ENCODE peak calls at places on chromosomes 16 and 17, in five cellular contexts. L is PC-9, A is lung, W is esophagus muscularis mucosa, G is body of pancreas. K is an unnamed sample.
A peak's percentile ranks its signal among the peaks of the same experiment; 100 is the strongest.

GRCh38 chr17:72476575-72476986 is 355.8 kb downstream of the SOX9 start:
- DNase-seq in L (no peak), A (no peak), W (no peak), G (peak; percentile 55), K (no peak)

GRCh38 chr17:9306086-9306485 is 269.5 kb downstream of the STX8 start:
- DNase-seq in L (no peak), A (no peak), W (no peak), G (no peak), K (peak; percentile 31)

GRCh38 chr16:23504453-23505179 is 5.7 kb downstream of the GGA2 start:
- DNase-seq in L (peak; percentile 72), A (peak; percentile 66), W (peak; percentile 92), G (peak; percentile 70), K (peak; percentile 93)

GRCh38 chr16:77387810-77388209 is 47.0 kb downstream of the ADAMTS18 start:
- DNase-seq in L (no peak), A (no peak), W (no peak), G (no peak), K (no peak)

GRCh38 chr16:22070361-22071351 is 21.7 kb upstream of the VWA3A start:
- DNase-seq in L (no peak), A (no peak), W (no peak), G (peak; percentile 3), K (peak; percentile 55)

GRCh38 chr16:8962393-8963009 is 1.2 kb downstream of the USP7 start:
- DNase-seq in L (peak; percentile 24), A (peak; percentile 37), W (no peak), G (peak; percentile 25), K (no peak)

GRCh38 chr16:62035115-62036092 is 834 bp downstream of the CDH8 start:
- DNase-seq in L (no peak), A (no peak), W (no peak), G (no peak), K (no peak)

GRCh38 chr17:32275060-32276042 is 9.7 kb downstream of the RHBDL3 start:
- DNase-seq in L (peak; percentile 44), A (no peak), W (no peak), G (no peak), K (peak; percentile 80)

GRCh38 chr16:81790277-81790676 is 11.2 kb downstream of the PLCG2 start:
- DNase-seq in L (no peak), A (no peak), W (no peak), G (no peak), K (no peak)

GRCh38 chr16:31421587-31421986 is 6.6 kb downstream of the COX6A2 start:
- DNase-seq in L (no peak), A (no peak), W (no peak), G (no peak), K (no peak)

GRCh38 chr16:87548086-87548485 is 54.2 kb upstream of the JPH3 start:
- DNase-seq in L (no peak), A (no peak), W (no peak), G (no peak), K (no peak)

GRCh38 chr17:8674344-8675305 is 44.1 kb upstream of the MYH10 start:
- DNase-seq in L (no peak), A (peak; percentile 42), W (no peak), G (peak; percentile 22), K (peak; percentile 75)

GRCh38 chr16:11393366-11393765 is 48.1 kb downstream of the RMI2 start:
- DNase-seq in L (no peak), A (no peak), W (no peak), G (no peak), K (no peak)

GRCh38 chr17:39672522-39673334 is 4.5 kb downstream of the PNMT start:
- DNase-seq in L (no peak), A (no peak), W (no peak), G (no peak), K (no peak)

GRCh38 chr16:85798901-85799496 is 345 bp downstream of the EMC8 start:
- DNase-seq in L (no peak), A (no peak), W (no peak), G (peak; percentile 15), K (peak; percentile 16)

GRCh38 chr17:65407017-65407416 is 154.4 kb downstream of the AXIN2 start:
- DNase-seq in L (no peak), A (no peak), W (no peak), G (no peak), K (no peak)

GRCh38 chr16:51409001-51409675 is 258.1 kb upstream of the SALL1 start:
- DNase-seq in L (no peak), A (no peak), W (no peak), G (no peak), K (no peak)

GRCh38 chr16:88197481-88198456 is 185.0 kb upstream of the ZNF469 start:
- DNase-seq in L (no peak), A (no peak), W (peak; percentile 60), G (no peak), K (no peak)

GRCh38 chr16:54526916-54527315 is 240.3 kb upstream of the IRX3 start:
- DNase-seq in L (no peak), A (no peak), W (no peak), G (no peak), K (peak; percentile 24)

DNA sequence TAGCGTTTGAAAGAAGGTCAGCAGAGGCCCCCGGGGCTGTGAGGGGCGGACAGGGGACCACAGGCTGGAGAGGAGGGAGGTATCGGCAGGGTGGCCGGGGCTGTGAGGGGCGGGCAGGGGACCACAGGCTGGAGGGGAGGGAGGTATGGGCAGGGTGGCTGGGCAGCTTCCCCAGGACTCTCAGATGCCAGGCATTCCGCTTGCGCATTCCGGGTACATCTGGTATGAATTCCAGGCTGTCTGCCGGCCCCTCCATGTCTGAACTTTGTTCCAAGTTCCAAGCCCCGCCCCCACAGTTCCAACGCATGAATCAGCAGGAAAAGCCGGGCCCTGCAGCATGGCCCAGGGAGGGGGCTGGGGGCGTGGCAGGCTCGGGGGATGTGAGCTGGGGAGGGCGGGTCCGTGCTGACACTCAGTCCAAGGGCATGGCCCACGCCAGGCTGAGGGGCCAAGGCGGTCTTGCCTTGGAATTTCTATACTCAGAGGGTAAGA is 4.4 kb upstream of the TLCD2 start:
- DNase-seq in L (peak; percentile 100), A (peak; percentile 98), W (peak; percentile 99), G (peak; percentile 98), K (peak; percentile 93)
- H3K4me3 ChIP-seq in L (peak overlapping the region; percentile 81), A (peak overlapping the region; percentile 90), W (peak overlapping the region; percentile 91), G (peak overlapping the region; percentile 82), K (peak overlapping the region; percentile 80)

GRCh38 chr17:57085448-57086068 is 512 bp downstream of the AKAP1 start:
- DNase-seq in L (peak; percentile 44), A (peak; percentile 72), W (no peak), G (peak; percentile 67), K (no peak)
- TF ChIP-seq CTCF in L (no peak), A (no peak), W (peak; percentile 4), G (no peak), K (no peak)

GRCh38 chr17:19534562-19535149 is 1.0 kb downstream of the SLC47A1 start:
- DNase-seq in L (no peak), A (no peak), W (no peak), G (no peak), K (peak; percentile 85)
- H3K4me3 ChIP-seq in L (peak overlapping the region; percentile 47), A (no peak overlapping the region), W (peak overlapping the region; percentile 56), G (no peak overlapping the region), K (peak overlapping the region; percentile 37)

DNA sequence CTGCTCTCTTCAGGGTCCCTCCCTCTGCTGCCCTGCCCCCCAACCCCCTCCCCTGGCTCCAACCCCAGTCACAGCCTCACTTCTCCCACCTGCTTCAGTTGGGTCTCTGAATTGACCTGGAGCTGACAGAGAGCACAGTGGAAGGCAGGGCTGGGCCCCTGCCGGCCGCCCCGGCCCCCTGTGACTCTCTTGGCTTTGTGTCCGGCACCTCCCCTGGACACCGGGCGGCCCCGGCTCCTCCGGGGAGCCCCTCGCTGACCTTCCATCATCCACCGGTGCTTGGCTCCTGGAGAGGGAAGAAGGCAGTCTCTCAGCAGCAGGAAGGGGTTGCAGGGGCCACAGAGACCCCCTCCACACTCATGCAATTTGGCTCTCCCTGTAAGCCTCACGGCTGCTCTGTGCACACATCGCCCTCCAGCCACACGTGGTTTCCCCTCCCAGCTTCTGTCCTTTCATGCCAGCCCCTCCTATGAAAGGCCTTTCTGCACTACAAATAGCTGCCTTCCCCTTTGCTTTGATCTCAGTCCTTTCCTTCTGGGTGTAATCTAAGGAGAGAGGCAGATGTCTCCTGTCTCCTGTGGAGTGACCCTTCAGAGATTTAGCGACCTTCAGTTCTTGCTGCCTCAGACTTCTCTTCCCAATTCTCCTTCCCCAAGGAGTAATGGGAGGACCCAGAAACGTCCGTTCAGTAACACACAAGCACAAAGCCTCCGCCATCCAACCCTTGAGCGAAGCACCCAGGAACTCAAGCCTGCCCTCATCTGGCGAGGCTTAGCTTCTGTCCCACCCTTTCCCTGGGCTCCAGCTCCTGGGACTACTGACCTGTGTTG is 8.3 kb downstream of the NKIRAS2 start:
- DNase-seq in L (no peak), A (no peak), W (no peak), G (peak; percentile 43), K (no peak)
- TF ChIP-seq CTCF in L (no peak), A (no peak), W (no peak), G (no peak), K (no peak)